ENCODE peak calls at places on chromosomes 12 and 14, in eight cellular contexts. One of them, this sample, is unnamed.

GRCh38 chr12:3622021-3622731 is 130.7 kb downstream of the CRACR2A start:
- DNase-seq in NCI-H345: no peak
- DNase-seq in germinal center: no peak
- DNase-seq in PC-3: no peak
- DNase-seq in mesothelial cell of epicardium: no peak
- DNase-seq in ACHN: no peak
- DNase-seq in NB4: no peak
- DNase-seq in globus pallidus: no peak
- DNase-seq in this sample: no peak

GRCh38 chr14:95511687-95512086 is 4.8 kb downstream of the SYNE3 start:
- DNase-seq in PC-3: no peak
- DNase-seq in ACHN: no peak
- DNase-seq in NB4: no peak
- DNase-seq in germinal center: no peak
- DNase-seq in NCI-H345: no peak
- DNase-seq in mesothelial cell of epicardium: no peak
- DNase-seq in globus pallidus: no peak
- DNase-seq in this sample: no peak

GRCh38 chr12:53804429-53804828 is 52.6 kb upstream of the CISTR start:
- DNase-seq in NCI-H345: no peak
- DNase-seq in germinal center: no peak
- DNase-seq in globus pallidus: no peak
- DNase-seq in NB4: no peak
- DNase-seq in mesothelial cell of epicardium: no peak
- DNase-seq in PC-3: peak
- DNase-seq in ACHN: no peak
- DNase-seq in this sample: no peak

GRCh38 chr14:57136669-57137068 is 132.0 kb downstream of the EXOC5 start:
- DNase-seq in germinal center: no peak
- DNase-seq in mesothelial cell of epicardium: no peak
- DNase-seq in ACHN: no peak
- DNase-seq in PC-3: no peak
- DNase-seq in NB4: no peak
- DNase-seq in globus pallidus: peak
- DNase-seq in NCI-H345: peak
- DNase-seq in this sample: no peak

GRCh38 chr12:89084751-89085150 is 267.6 kb downstream of the DUSP6 start:
- DNase-seq in ACHN: no peak
- DNase-seq in germinal center: no peak
- DNase-seq in PC-3: no peak
- DNase-seq in globus pallidus: no peak
- DNase-seq in NCI-H345: no peak
- DNase-seq in mesothelial cell of epicardium: no peak
- DNase-seq in NB4: no peak
- DNase-seq in this sample: peak

GRCh38 chr12:4899361-4899760 is 10.3 kb upstream of the KCNA1 start:
- DNase-seq in NCI-H345: peak
- DNase-seq in ACHN: peak
- DNase-seq in mesothelial cell of epicardium: no peak
- DNase-seq in germinal center: no peak
- DNase-seq in NB4: no peak
- DNase-seq in PC-3: no peak
- DNase-seq in globus pallidus: no peak
- DNase-seq in this sample: no peak

GRCh38 chr12:125610971-125611370 is 545.7 kb downstream of the AACS start:
- DNase-seq in NCI-H345: no peak
- DNase-seq in ACHN: no peak
- DNase-seq in PC-3: no peak
- DNase-seq in globus pallidus: no peak
- DNase-seq in germinal center: no peak
- DNase-seq in mesothelial cell of epicardium: no peak
- DNase-seq in NB4: no peak
- DNase-seq in this sample: no peak

GRCh38 chr12:43282106-43282505 is 269.9 kb downstream of the ADAMTS20 start:
- DNase-seq in NCI-H345: no peak
- DNase-seq in germinal center: no peak
- DNase-seq in ACHN: peak
- DNase-seq in NB4: peak
- DNase-seq in PC-3: peak
- DNase-seq in globus pallidus: no peak
- DNase-seq in mesothelial cell of epicardium: no peak
- DNase-seq in this sample: peak

GRCh38 chr12:106135781-106136180 is 3.0 kb downstream of the NUAK1 start:
- DNase-seq in mesothelial cell of epicardium: no peak
- DNase-seq in PC-3: peak
- DNase-seq in NB4: no peak
- DNase-seq in ACHN: peak
- DNase-seq in NCI-H345: no peak
- DNase-seq in globus pallidus: peak
- DNase-seq in germinal center: no peak
- DNase-seq in this sample: no peak

GRCh38 chr12:45215419-45216296 is at the start of gene ANO6:
- DNase-seq in globus pallidus: peak
- DNase-seq in NCI-H345: peak
- DNase-seq in PC-3: peak
- DNase-seq in mesothelial cell of epicardium: peak
- DNase-seq in NB4: peak
- DNase-seq in germinal center: peak
- DNase-seq in ACHN: peak
- DNase-seq in this sample: peak

GRCh38 chr12:15011162-15011561 is 38.3 kb downstream of the PDE6H start:
- DNase-seq in mesothelial cell of epicardium: no peak
- DNase-seq in NCI-H345: no peak
- DNase-seq in PC-3: peak
- DNase-seq in globus pallidus: no peak
- DNase-seq in ACHN: peak
- DNase-seq in NB4: peak
- DNase-seq in germinal center: no peak
- DNase-seq in this sample: no peak

GRCh38 chr12:57797938-57798337 is 15.4 kb downstream of the TSFM start:
- DNase-seq in mesothelial cell of epicardium: no peak
- DNase-seq in germinal center: no peak
- DNase-seq in NCI-H345: no peak
- DNase-seq in ACHN: no peak
- DNase-seq in NB4: no peak
- DNase-seq in globus pallidus: no peak
- DNase-seq in PC-3: no peak
- DNase-seq in this sample: no peak

GRCh38 chr12:76040461-76040860 is 8.9 kb upstream of the PHLDA1 start:
- DNase-seq in germinal center: no peak
- DNase-seq in NCI-H345: no peak
- DNase-seq in NB4: no peak
- DNase-seq in PC-3: no peak
- DNase-seq in ACHN: no peak
- DNase-seq in mesothelial cell of epicardium: no peak
- DNase-seq in globus pallidus: no peak
- DNase-seq in this sample: no peak

GRCh38 chr12:60684988-60685655 is 1089.3 kb downstream of the SLC16A7 start:
- DNase-seq in globus pallidus: no peak
- DNase-seq in mesothelial cell of epicardium: no peak
- DNase-seq in NCI-H345: no peak
- DNase-seq in ACHN: no peak
- DNase-seq in NB4: no peak
- DNase-seq in PC-3: no peak
- DNase-seq in germinal center: no peak
- DNase-seq in this sample: no peak

GRCh38 chr14:77376380-77376770 is 519 bp downstream of the TMED8 start:
- DNase-seq in NB4: peak
- DNase-seq in PC-3: peak
- DNase-seq in germinal center: peak
- DNase-seq in ACHN: peak
- DNase-seq in globus pallidus: no peak
- DNase-seq in mesothelial cell of epicardium: peak
- DNase-seq in NCI-H345: peak
- DNase-seq in this sample: peak

GRCh38 chr12:53758081-53758769 is 6.4 kb upstream of the CISTR start:
- DNase-seq in ACHN: no peak
- DNase-seq in NB4: peak
- DNase-seq in mesothelial cell of epicardium: no peak
- DNase-seq in germinal center: no peak
- DNase-seq in PC-3: no peak
- DNase-seq in NCI-H345: no peak
- DNase-seq in globus pallidus: no peak
- DNase-seq in this sample: no peak

GRCh38 chr14:103543140-103543539 is 14.1 kb downstream of the TRMT61A start:
- DNase-seq in NCI-H345: no peak
- DNase-seq in NB4: no peak
- DNase-seq in PC-3: no peak
- DNase-seq in ACHN: no peak
- DNase-seq in mesothelial cell of epicardium: no peak
- DNase-seq in globus pallidus: no peak
- DNase-seq in germinal center: no peak
- DNase-seq in this sample: no peak

GRCh38 chr12:2958432-2959193 is 584 bp upstream of the TEAD4 start:
- DNase-seq in mesothelial cell of epicardium: peak
- DNase-seq in NB4: no peak
- DNase-seq in ACHN: peak
- DNase-seq in PC-3: peak
- DNase-seq in germinal center: peak
- DNase-seq in globus pallidus: no peak
- DNase-seq in NCI-H345: peak
- DNase-seq in this sample: peak

GRCh38 chr12:53232641-53233538 is 881 bp upstream of the RARG start:
- DNase-seq in mesothelial cell of epicardium: no peak
- DNase-seq in globus pallidus: no peak
- DNase-seq in NB4: peak
- DNase-seq in PC-3: peak
- DNase-seq in ACHN: peak
- DNase-seq in germinal center: no peak
- DNase-seq in NCI-H345: peak
- DNase-seq in this sample: no peak

GRCh38 chr12:75048763-75049162 is 160.9 kb downstream of the KCNC2 start:
- DNase-seq in NCI-H345: no peak
- DNase-seq in germinal center: no peak
- DNase-seq in globus pallidus: no peak
- DNase-seq in ACHN: no peak
- DNase-seq in PC-3: no peak
- DNase-seq in mesothelial cell of epicardium: no peak
- DNase-seq in NB4: no peak
- DNase-seq in this sample: no peak

GRCh38 chr12:2613674-2614073 is 181.1 kb upstream of the FKBP4 start:
- DNase-seq in globus pallidus: no peak
- DNase-seq in NB4: peak
- DNase-seq in germinal center: no peak
- DNase-seq in PC-3: peak
- DNase-seq in ACHN: peak
- DNase-seq in mesothelial cell of epicardium: no peak
- DNase-seq in NCI-H345: no peak
- DNase-seq in this sample: peak

GRCh38 chr12:101066489-101066888 is 143.5 kb downstream of the SLC5A8 start:
- DNase-seq in NCI-H345: no peak
- DNase-seq in germinal center: no peak
- DNase-seq in mesothelial cell of epicardium: no peak
- DNase-seq in ACHN: no peak
- DNase-seq in globus pallidus: no peak
- DNase-seq in NB4: no peak
- DNase-seq in PC-3: no peak
- DNase-seq in this sample: no peak

GRCh38 chr12:103441437-103442186 is 54.2 kb downstream of the C12orf42 start:
- DNase-seq in NB4: peak
- DNase-seq in ACHN: no peak
- DNase-seq in globus pallidus: peak
- DNase-seq in NCI-H345: peak
- DNase-seq in PC-3: no peak
- DNase-seq in germinal center: peak
- DNase-seq in mesothelial cell of epicardium: no peak
- DNase-seq in this sample: no peak

GRCh38 chr12:106566771-106567170 is 16.0 kb upstream of the RFX4 start:
- DNase-seq in ACHN: no peak
- DNase-seq in mesothelial cell of epicardium: no peak
- DNase-seq in NB4: no peak
- DNase-seq in NCI-H345: no peak
- DNase-seq in PC-3: no peak
- DNase-seq in globus pallidus: no peak
- DNase-seq in germinal center: no peak
- DNase-seq in this sample: no peak

GRCh38 chr12:130669205-130669557 is 46.9 kb downstream of the RIMBP2 start:
- DNase-seq in NCI-H345: no peak
- DNase-seq in NB4: peak
- DNase-seq in PC-3: no peak
- DNase-seq in globus pallidus: no peak
- DNase-seq in ACHN: no peak
- DNase-seq in germinal center: no peak
- DNase-seq in mesothelial cell of epicardium: no peak
- DNase-seq in this sample: no peak

GRCh38 chr12:124771462-124772361 is 92.0 kb downstream of the SCARB1 start:
- DNase-seq in mesothelial cell of epicardium: peak
- DNase-seq in NCI-H345: peak
- DNase-seq in PC-3: peak
- DNase-seq in germinal center: peak
- DNase-seq in ACHN: peak
- DNase-seq in NB4: peak
- DNase-seq in globus pallidus: peak
- DNase-seq in this sample: peak

GRCh38 chr12:111312016-111312415 is 56.9 kb downstream of the PHETA1 start:
- DNase-seq in NCI-H345: no peak
- DNase-seq in germinal center: no peak
- DNase-seq in ACHN: no peak
- DNase-seq in globus pallidus: no peak
- DNase-seq in mesothelial cell of epicardium: no peak
- DNase-seq in NB4: no peak
- DNase-seq in PC-3: no peak
- DNase-seq in this sample: no peak

GRCh38 chr12:89179983-89180382 is 172.3 kb downstream of the DUSP6 start:
- DNase-seq in NCI-H345: peak
- DNase-seq in globus pallidus: peak
- DNase-seq in germinal center: no peak
- DNase-seq in mesothelial cell of epicardium: no peak
- DNase-seq in ACHN: no peak
- DNase-seq in PC-3: peak
- DNase-seq in NB4: peak
- DNase-seq in this sample: peak

GRCh38 chr14:104110491-104111209 is 25.1 kb downstream of the ASPG start:
- DNase-seq in PC-3: no peak
- DNase-seq in NB4: no peak
- DNase-seq in germinal center: no peak
- DNase-seq in mesothelial cell of epicardium: peak
- DNase-seq in ACHN: no peak
- DNase-seq in globus pallidus: no peak
- DNase-seq in NCI-H345: no peak
- DNase-seq in this sample: no peak

GRCh38 chr12:88505696-88506095 is 74.6 kb downstream of the KITLG start:
- DNase-seq in germinal center: no peak
- DNase-seq in ACHN: no peak
- DNase-seq in mesothelial cell of epicardium: no peak
- DNase-seq in NCI-H345: no peak
- DNase-seq in NB4: no peak
- DNase-seq in globus pallidus: no peak
- DNase-seq in PC-3: no peak
- DNase-seq in this sample: no peak

GRCh38 chr14:24378981-24379906 is 11.3 kb downstream of the NFATC4 start:
- DNase-seq in ACHN: no peak
- DNase-seq in PC-3: no peak
- DNase-seq in germinal center: no peak
- DNase-seq in NCI-H345: no peak
- DNase-seq in NB4: no peak
- DNase-seq in globus pallidus: no peak
- DNase-seq in mesothelial cell of epicardium: no peak
- DNase-seq in this sample: no peak

GRCh38 chr12:43776498-43776897 is 17.7 kb downstream of the IRAK4 start:
- DNase-seq in mesothelial cell of epicardium: no peak
- DNase-seq in PC-3: peak
- DNase-seq in ACHN: peak
- DNase-seq in germinal center: peak
- DNase-seq in NCI-H345: no peak
- DNase-seq in NB4: peak
- DNase-seq in globus pallidus: peak
- DNase-seq in this sample: peak

GRCh38 chr14:104082807-104083206 is 2.7 kb upstream of the ASPG start:
- DNase-seq in NB4: no peak
- DNase-seq in NCI-H345: peak
- DNase-seq in globus pallidus: no peak
- DNase-seq in PC-3: no peak
- DNase-seq in ACHN: no peak
- DNase-seq in germinal center: no peak
- DNase-seq in mesothelial cell of epicardium: no peak
- DNase-seq in this sample: no peak

GRCh38 chr12:115257791-115258190 is 573.8 kb upstream of the TBX3 start:
- DNase-seq in NCI-H345: no peak
- DNase-seq in globus pallidus: no peak
- DNase-seq in PC-3: peak
- DNase-seq in germinal center: no peak
- DNase-seq in mesothelial cell of epicardium: no peak
- DNase-seq in NB4: no peak
- DNase-seq in ACHN: no peak
- DNase-seq in this sample: no peak

This sample was measured in astrocyte of the spinal cord.